ENCODE peak calls at places on chromosomes 11 and 22, in nine cellular contexts. O is psoas muscle; D is RWPE1; J is cardiac fibroblast; Q is AG10803; X is mammary epithelial cell; N is CD4-positive, alpha-beta T cell; A is mesothelial cell of epicardium; C is endothelial cell. S is an unnamed sample.
A peak's percentile ranks its signal among the peaks of the same experiment; 100 is the strongest.

GRCh38 chr11:46330154-46330886 is 16.9 kb upstream of the DGKZ start:
- DNase-seq in O (no peak), D (no peak), J (no peak), Q (no peak), X (no peak), N (no peak), A (no peak), C (no peak), S (no peak)

GRCh38 chr11:131495417-131495816 is 125.0 kb downstream of the NTM start:
- DNase-seq in O (peak; percentile 47), D (no peak), J (peak; percentile 24), Q (no peak), X (no peak), N (no peak), A (no peak), C (no peak), S (no peak)

GRCh38 chr22:20089977-20090729 is 10.1 kb downstream of the DGCR8 start:
- DNase-seq in O (no peak), D (no peak), J (no peak), Q (peak; percentile 52), X (no peak), N (no peak), A (no peak), C (no peak), S (no peak)

GRCh38 chr22:39439170-39439569 is 17.6 kb upstream of the MGAT3 start:
- DNase-seq in O (no peak), D (no peak), J (peak; percentile 70), Q (peak; percentile 38), X (no peak), N (no peak), A (no peak), C (no peak), S (no peak)

GRCh38 chr11:126080206-126080941 is 17.7 kb upstream of the CDON start:
- DNase-seq in O (no peak), D (no peak), J (peak; percentile 62), Q (no peak), X (no peak), N (no peak), A (no peak), C (no peak), S (no peak)

GRCh38 chr11:101323997-101324396 is 194.4 kb upstream of the PGR start:
- DNase-seq in O (no peak), D (no peak), J (peak; percentile 3), Q (no peak), X (peak; percentile 5), N (no peak), A (no peak), C (peak; percentile 9), S (no peak)

GRCh38 chr11:128734439-128735224 is 40.8 kb downstream of the FLI1 start:
- DNase-seq in O (no peak), D (no peak), J (no peak), Q (no peak), X (no peak), N (no peak), A (no peak), C (no peak), S (no peak)

GRCh38 chr22:41482319-41482935 is 13.5 kb downstream of the ACO2 start:
- DNase-seq in O (no peak), D (no peak), J (no peak), Q (peak; percentile 70), X (no peak), N (no peak), A (no peak), C (no peak), S (no peak)

GRCh38 chr11:75159081-75159953 is 8.4 kb downstream of the SLCO2B1 start:
- DNase-seq in O (no peak), D (no peak), J (no peak), Q (no peak), X (no peak), N (no peak), A (no peak), C (no peak), S (peak; percentile 30)

GRCh38 chr22:47064416-47064815 is 302.0 kb downstream of the TBC1D22A start:
- DNase-seq in O (no peak), D (no peak), J (no peak), Q (no peak), X (no peak), N (peak; percentile 8), A (no peak), C (no peak), S (no peak)

GRCh38 chr22:36081023-36081431 is 52.4 kb upstream of the RBFOX2 start:
- DNase-seq in O (peak; percentile 64), D (no peak), J (peak; percentile 74), Q (peak; percentile 88), X (peak; percentile 69), N (no peak), A (no peak), C (no peak), S (no peak)

GRCh38 chr11:3219281-3219892 is 774 bp upstream of the MRGPRG start:
- DNase-seq in O (no peak), D (no peak), J (no peak), Q (no peak), X (no peak), N (peak; percentile 28), A (no peak), C (no peak), S (no peak)

GRCh38 chr11:124198852-124199389 is 15.8 kb downstream of the OR10D3 start:
- DNase-seq in O (no peak), D (no peak), J (no peak), Q (no peak), X (peak; percentile 2), N (no peak), A (no peak), C (no peak), S (no peak)

GRCh38 chr11:69010361-69010891 is 2.6 kb downstream of the MRGPRF start:
- DNase-seq in O (no peak), D (peak; percentile 24), J (no peak), Q (no peak), X (peak; percentile 24), N (no peak), A (no peak), C (no peak), S (no peak)

GRCh38 chr22:17920992-17921650 is 103.2 kb downstream of the MICAL3 start:
- DNase-seq in O (no peak), D (no peak), J (no peak), Q (no peak), X (no peak), N (no peak), A (no peak), C (no peak), S (no peak)

GRCh38 chr22:28822930-28823481 is 22.6 kb upstream of the XBP1 start:
- DNase-seq in O (no peak), D (no peak), J (no peak), Q (no peak), X (no peak), N (no peak), A (no peak), C (no peak), S (no peak)

GRCh38 chr11:132205496-132205895 is 835.1 kb downstream of the NTM start:
- DNase-seq in O (no peak), D (no peak), J (no peak), Q (no peak), X (no peak), N (no peak), A (no peak), C (no peak), S (no peak)

GRCh38 chr11:61158691-61159381 is 2.4 kb downstream of the VPS37C start:
- DNase-seq in O (no peak), D (no peak), J (peak; percentile 60), Q (peak; percentile 76), X (peak; percentile 70), N (no peak), A (no peak), C (no peak), S (no peak)

GRCh38 chr11:75272821-75273301 is 32.3 kb downstream of the TPBGL start:
- DNase-seq in O (no peak), D (no peak), J (no peak), Q (no peak), X (no peak), N (peak; percentile 29), A (no peak), C (no peak), S (no peak)

GRCh38 chr11:120612363-120613263 is 101.1 kb downstream of the GRIK4 start:
- DNase-seq in O (no peak), D (no peak), J (peak; percentile 21), Q (no peak), X (no peak), N (no peak), A (no peak), C (no peak), S (no peak)

GRCh38 chr11:98411777-98412176 is 609.0 kb upstream of the CNTN5 start:
- DNase-seq in O (no peak), D (no peak), J (no peak), Q (no peak), X (no peak), N (no peak), A (no peak), C (no peak), S (no peak)

GRCh38 chr11:62612366-62613274 is at the start of the genes EML3 and ROM1:
- DNase-seq in O (peak; percentile 94), D (peak; percentile 88), J (peak; percentile 98), Q (peak; percentile 84), X (peak; percentile 75), N (peak; percentile 90), A (peak; percentile 66), C (peak; percentile 86), S (peak; percentile 77)

GRCh38 chr22:48212727-48213126 is 1450.3 kb downstream of the TBC1D22A start:
- DNase-seq in O (no peak), D (no peak), J (no peak), Q (no peak), X (no peak), N (no peak), A (no peak), C (no peak), S (no peak)
- TF ChIP-seq CTCF in O (no peak), D (no peak), J (no peak), Q (no peak), X (no peak), N (no peak), A (no peak), C (no peak), S (no peak)

GRCh38 chr11:12496181-12497025 is 119.0 kb downstream of the PARVA start:
- DNase-seq in O (no peak), D (no peak), J (no peak), Q (no peak), X (no peak), N (no peak), A (no peak), C (no peak), S (no peak)
- TF ChIP-seq CTCF in O (peak; percentile 6), D (no peak), J (peak; percentile 18), Q (peak; percentile 13), X (peak; percentile 26), N (no peak), A (no peak), C (no peak), S (no peak)

DNA sequence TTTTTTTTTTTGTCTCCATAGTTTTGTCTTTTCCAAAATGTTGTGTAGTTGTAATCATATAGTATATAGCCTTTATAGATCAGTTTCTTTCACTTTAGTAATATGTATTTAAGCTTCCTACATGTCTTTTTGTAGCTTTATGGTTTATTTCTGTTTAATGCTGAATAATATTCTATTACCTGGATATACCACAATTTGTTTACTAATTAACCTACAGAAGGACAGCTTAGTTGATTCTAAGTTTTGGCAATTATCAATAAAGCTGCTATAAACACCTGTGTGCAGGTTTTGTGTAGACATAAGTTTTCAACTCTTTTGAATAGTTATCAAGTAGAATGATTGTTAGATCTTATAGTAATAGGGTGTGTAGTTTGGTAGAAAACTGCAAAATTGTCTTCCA is 130.3 kb upstream of the CARD18 start:
- DNase-seq in O (no peak), D (no peak), J (no peak), Q (no peak), X (no peak), N (no peak), A (no peak), C (no peak), S (no peak)
- TF ChIP-seq CTCF in O (no peak), D (no peak), J (no peak), Q (no peak), X (no peak), N (no peak), A (no peak), C (no peak), S (no peak)

GRCh38 chr11:34269031-34269430 is 88.8 kb downstream of the ABTB2 start:
- DNase-seq in O (no peak), D (no peak), J (no peak), Q (no peak), X (no peak), N (no peak), A (no peak), C (no peak), S (no peak)
- TF ChIP-seq CTCF in O (no peak), D (no peak), J (no peak), Q (no peak), X (no peak), N (no peak), A (no peak), C (no peak), S (no peak)